ENCODE peak calls at places on chromosome 10, in seven cellular contexts. T is endothelial cell, V is cardiac muscle cell, O is right lobe of liver, P is HFFc6, X is epithelial cell of esophagus, B is heart right ventricle. F is an unnamed sample.
A peak's percentile ranks its signal among the peaks of the same experiment; 100 is the strongest.

GRCh38 chr10:16182688-16183087 is 254.1 kb upstream of the PTER start:
- DNase-seq in V (no peak), X (no peak), O (no peak), T (no peak), P (no peak), B (no peak), F (no peak)

GRCh38 chr10:102917314-102917961 is 656 bp upstream of the CNNM2 start:
- DNase-seq in O (peak; percentile 84), T (peak; percentile 79), P (peak; percentile 44), X (peak; percentile 73), B (peak; percentile 83), V (peak; percentile 76), F (peak; percentile 84)

GRCh38 chr10:125146791-125147604 is 13.4 kb downstream of the CTBP2 start:
- DNase-seq in O (no peak), B (no peak), P (peak; percentile 68), T (no peak), X (peak; percentile 83), V (no peak), F (peak; percentile 48)

GRCh38 chr10:76983624-76984023 is 654.0 kb downstream of the KCNMA1 start:
- DNase-seq in P (no peak), O (no peak), X (no peak), T (no peak), B (no peak), V (no peak), F (no peak)

GRCh38 chr10:13698217-13698616 is 111.5 kb downstream of the PRPF18 start:
- DNase-seq in B (no peak), X (peak; percentile 65), T (no peak), O (no peak), P (peak; percentile 30), V (peak; percentile 43), F (no peak)

GRCh38 chr10:111335826-111336225 is 259.0 kb downstream of the ADRA2A start:
- DNase-seq in O (no peak), P (no peak), X (no peak), T (no peak), V (no peak), B (no peak), F (no peak)

GRCh38 chr10:30154126-30154525 is 94.7 kb upstream of the JCAD start:
- DNase-seq in P (no peak), V (peak; percentile 2), O (no peak), B (no peak), T (no peak), X (no peak), F (no peak)

GRCh38 chr10:86635402-86635801 is 18.9 kb upstream of the OPN4 start:
- DNase-seq in V (peak; percentile 55), O (no peak), B (no peak), X (peak; percentile 81), T (no peak), P (peak; percentile 90), F (no peak)

GRCh38 chr10:11685787-11686218 is 56.4 kb upstream of the ECHDC3 start:
- DNase-seq in X (peak; percentile 88), O (peak; percentile 59), T (no peak), V (peak; percentile 73), B (peak; percentile 53), P (no peak), F (peak; percentile 62)

GRCh38 chr10:94125856-94126255 is 132.1 kb downstream of the PLCE1 start:
- DNase-seq in T (no peak), V (peak; percentile 52), P (peak; percentile 76), O (no peak), B (no peak), X (peak; percentile 54), F (no peak)

GRCh38 chr10:103645141-103646054 is 151.9 kb downstream of the NEURL1 start:
- DNase-seq in B (peak; percentile 49), X (peak; percentile 79), T (no peak), V (peak; percentile 94), P (peak; percentile 95), O (peak; percentile 40), F (no peak)

GRCh38 chr10:2917926-2918325 is 149.4 kb upstream of the PFKP start:
- DNase-seq in V (no peak), T (no peak), X (no peak), B (no peak), O (no peak), P (no peak), F (no peak)

GRCh38 chr10:71840177-71840711 is 10.8 kb downstream of the PSAP start:
- DNase-seq in X (peak; percentile 77), T (peak; percentile 77), B (peak; percentile 58), V (peak; percentile 97), P (peak; percentile 98), O (no peak), F (no peak)

GRCh38 chr10:15515207-15515606 is 144.1 kb upstream of the FAM171A1 start:
- DNase-seq in O (no peak), X (no peak), T (no peak), P (no peak), V (peak; percentile 30), B (no peak), F (no peak)

GRCh38 chr10:119750391-119751230 is 24.8 kb downstream of the INPP5F start:
- DNase-seq in V (peak; percentile 89), X (peak; percentile 80), P (peak; percentile 79), B (peak; percentile 29), O (peak; percentile 38), T (peak; percentile 73), F (peak; percentile 58)

GRCh38 chr10:115005771-115006170 is 67.8 kb downstream of the TRUB1 start:
- DNase-seq in B (no peak), O (no peak), X (no peak), V (no peak), P (no peak), T (no peak), F (no peak)

GRCh38 chr10:69374242-69374641 is 42.5 kb downstream of the TACR2 start:
- DNase-seq in X (no peak), T (no peak), B (no peak), V (no peak), P (no peak), O (no peak), F (no peak)

GRCh38 chr10:122931088-122931958 is 20.9 kb downstream of the FAM24A start:
- DNase-seq in T (no peak), V (no peak), P (no peak), X (no peak), O (no peak), B (no peak), F (no peak)

GRCh38 chr10:50343702-50344331 is 92.5 kb upstream of the ASAH2 start:
- DNase-seq in T (no peak), O (no peak), V (no peak), X (no peak), B (no peak), P (no peak), F (no peak)

GRCh38 chr10:62817120-62817762 is 1.1 kb upstream of the EGR2 start:
- DNase-seq in P (no peak), V (peak; percentile 69), O (peak; percentile 68), X (peak; percentile 34), T (peak; percentile 29), B (peak; percentile 51), F (peak; percentile 68)

GRCh38 chr10:28256776-28257175 is 46.1 kb downstream of the MPP7 start:
- DNase-seq in O (no peak), V (no peak), P (no peak), T (no peak), B (no peak), X (peak; percentile 90), F (no peak)

GRCh38 chr10:129936266-129936922 is 27.7 kb downstream of the EBF3 start:
- DNase-seq in X (no peak), P (no peak), V (no peak), O (no peak), B (no peak), T (no peak), F (no peak)

GRCh38 chr10:21599582-21599981 is 65.5 kb downstream of the MLLT10 start:
- DNase-seq in B (no peak), T (no peak), X (peak; percentile 6), V (no peak), O (no peak), P (no peak), F (no peak)

GRCh38 chr10:100775346-100775745 is 30.0 kb downstream of the PAX2 start:
- DNase-seq in O (no peak), X (no peak), V (no peak), B (no peak), P (no peak), T (no peak), F (no peak)

GRCh38 chr10:89745903-89746302 is 44.5 kb downstream of the KIF20B start:
- DNase-seq in B (no peak), O (no peak), T (no peak), P (no peak), X (no peak), V (no peak), F (no peak)
- TF ChIP-seq CTCF in B (no peak), O (no peak), T (no peak), P (peak; percentile 22), X (no peak), V (no peak), F (no peak)

GRCh38 chr10:23525406-23525805 is 86.5 kb downstream of the OTUD1 start:
- DNase-seq in T (no peak), V (peak; percentile 49), P (peak; percentile 9), X (peak; percentile 67), O (no peak), B (no peak), F (peak; percentile 11)
- TF ChIP-seq CTCF in T (no peak), V (peak; percentile 37), P (peak; percentile 68), X (peak; percentile 69), O (peak; percentile 55), B (peak; percentile 69), F (no peak)

DNA sequence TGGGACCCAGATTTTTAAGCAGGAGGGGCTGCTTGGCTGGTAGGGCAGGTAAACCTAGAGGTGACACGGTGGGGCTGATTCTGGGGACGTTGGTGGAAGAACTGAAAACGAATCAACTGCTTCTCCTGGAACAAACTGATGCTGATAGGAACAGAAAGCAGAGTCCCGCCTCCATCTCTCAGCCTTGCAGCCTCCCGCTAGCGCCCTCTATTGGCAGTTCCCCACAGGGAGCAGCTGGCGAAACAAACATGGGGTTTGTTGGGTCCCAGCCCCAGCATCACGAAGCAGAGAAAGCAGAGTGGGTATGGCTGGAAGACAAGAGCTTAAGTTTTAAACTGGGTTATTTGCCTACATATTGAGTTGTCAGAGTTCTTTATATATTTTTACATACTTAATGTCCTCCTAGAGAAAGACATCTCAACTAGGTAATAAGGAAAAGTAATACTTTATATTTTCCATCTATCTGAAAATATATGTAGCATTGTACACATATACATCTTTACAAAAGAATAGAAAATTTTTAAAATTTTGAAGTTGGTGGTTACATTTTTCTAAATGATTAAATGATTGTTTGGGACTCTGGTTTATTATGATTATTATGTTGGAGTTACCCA is 42.3 kb upstream of the FOXI2 start:
- DNase-seq in B (no peak), P (no peak), T (peak; percentile 58), O (no peak), X (peak; percentile 11), V (peak; percentile 6), F (peak; percentile 29)
- TF ChIP-seq CTCF in B (peak; percentile 8), P (peak; percentile 16), T (peak; percentile 67), O (no peak), X (peak; percentile 40), V (peak; percentile 19), F (peak; percentile 28)

GRCh38 chr10:73744690-73744994 is 470 bp downstream of the SEC24C start:
- DNase-seq in B (no peak), O (peak; percentile 69), V (peak; percentile 70), T (peak; percentile 66), X (peak; percentile 66), P (peak; percentile 51), F (peak; percentile 57)

GRCh38 chr10:73746721-73747120 is 2.5 kb downstream of the SEC24C start:
- DNase-seq in X (no peak), V (no peak), O (no peak), T (no peak), P (no peak), B (no peak), F (no peak)

GRCh38 chr10:73742454-73742734 is 1.8 kb upstream of the SEC24C start:
- DNase-seq in O (no peak), V (no peak), B (no peak), T (no peak), P (no peak), X (no peak), F (no peak)

GRCh38 chr10:73743327-73743904 is 756 bp upstream of the SEC24C start:
- DNase-seq in T (no peak), X (no peak), O (no peak), V (no peak), B (no peak), P (no peak), F (no peak)

GRCh38 chr10:73743905-73744689 is at the start of gene SEC24C:
- DNase-seq in X (peak; percentile 96), P (peak; percentile 94), V (peak; percentile 97), B (peak; percentile 97), O (peak; percentile 95), T (peak; percentile 86), F (peak; percentile 93)
- TF ChIP-seq CTCF in X (no peak), P (no peak), V (no peak), B (no peak), O (no peak), T (no peak), F (no peak)